ENCODE peak calls at places on chromosomes 11 and 22, in seven cellular contexts. Z, M, N, Y, D, P and H are unnamed samples.

GRCh38 chr11:65266210-65266609 is 4.4 kb downstream of the POLA2 start:
- DNase-seq in Z (no peak), N (no peak), P (no peak), Y (no peak), D (no peak), M (no peak), H (no peak)

GRCh38 chr22:19874307-19875060 is 19.8 kb upstream of the GNB1L start:
- DNase-seq in D (peak), P (peak), Y (peak), Z (peak), M (peak), N (no peak), H (peak)

GRCh38 chr22:37020192-37020479 is 594 bp downstream of the MPST start:
- DNase-seq in P (no peak), D (no peak), M (no peak), N (no peak), Y (no peak), Z (no peak), H (no peak)

GRCh38 chr11:129699711-129700304 is 115.8 kb upstream of the TMEM45B start:
- DNase-seq in Y (no peak), M (no peak), N (no peak), Z (no peak), D (no peak), P (no peak), H (no peak)

GRCh38 chr11:3006505-3007260 is 14.6 kb upstream of the NAP1L4 start:
- DNase-seq in D (no peak), P (no peak), M (no peak), Y (no peak), Z (peak), N (no peak), H (no peak)

GRCh38 chr11:31816467-31817053 is 5.4 kb upstream of the PAX6 start:
- DNase-seq in M (peak), Z (no peak), N (no peak), Y (peak), D (no peak), P (no peak), H (no peak)

GRCh38 chr11:4134844-4135243 is 40.2 kb downstream of the RRM1 start:
- DNase-seq in D (no peak), Y (no peak), N (no peak), Z (no peak), P (no peak), M (no peak), H (no peak)

GRCh38 chr11:29634248-29634647 is 382.6 kb downstream of the KCNA4 start:
- DNase-seq in Y (no peak), N (no peak), M (peak), Z (no peak), P (no peak), D (no peak), H (no peak)

GRCh38 chr11:106271126-106271525 is 193.7 kb downstream of the AASDHPPT start:
- DNase-seq in Z (no peak), D (no peak), Y (no peak), N (no peak), P (no peak), M (no peak), H (peak)

GRCh38 chr11:106276126-106276525 is 198.7 kb downstream of the AASDHPPT start:
- DNase-seq in M (no peak), D (no peak), P (no peak), Y (no peak), Z (no peak), N (no peak), H (no peak)

GRCh38 chr11:106276859-106277436 is 199.5 kb downstream of the AASDHPPT start:
- DNase-seq in Z (no peak), Y (peak), D (no peak), N (no peak), P (no peak), M (peak), H (no peak)

GRCh38 chr11:106275151-106275550 is 197.7 kb downstream of the AASDHPPT start:
- DNase-seq in P (no peak), N (no peak), Z (no peak), D (no peak), Y (no peak), M (no peak), H (no peak)

GRCh38 chr11:106271686-106272085 is 194.2 kb downstream of the AASDHPPT start:
- DNase-seq in M (no peak), D (no peak), Z (no peak), P (no peak), N (no peak), Y (no peak), H (peak)
- TF ChIP-seq CTCF in M (no peak), D (no peak), Z (no peak), P (no peak), N (no peak), Y (peak), H (no peak)

GRCh38 chr11:104946907-104947306 is 21.5 kb downstream of the CASP4 start:
- DNase-seq in Z (peak), M (peak), P (no peak), Y (no peak), N (peak), D (no peak), H (peak)
- TF ChIP-seq CTCF in Z (peak), M (peak), P (peak), Y (peak), N (peak), D (peak), H (peak)

DNA sequence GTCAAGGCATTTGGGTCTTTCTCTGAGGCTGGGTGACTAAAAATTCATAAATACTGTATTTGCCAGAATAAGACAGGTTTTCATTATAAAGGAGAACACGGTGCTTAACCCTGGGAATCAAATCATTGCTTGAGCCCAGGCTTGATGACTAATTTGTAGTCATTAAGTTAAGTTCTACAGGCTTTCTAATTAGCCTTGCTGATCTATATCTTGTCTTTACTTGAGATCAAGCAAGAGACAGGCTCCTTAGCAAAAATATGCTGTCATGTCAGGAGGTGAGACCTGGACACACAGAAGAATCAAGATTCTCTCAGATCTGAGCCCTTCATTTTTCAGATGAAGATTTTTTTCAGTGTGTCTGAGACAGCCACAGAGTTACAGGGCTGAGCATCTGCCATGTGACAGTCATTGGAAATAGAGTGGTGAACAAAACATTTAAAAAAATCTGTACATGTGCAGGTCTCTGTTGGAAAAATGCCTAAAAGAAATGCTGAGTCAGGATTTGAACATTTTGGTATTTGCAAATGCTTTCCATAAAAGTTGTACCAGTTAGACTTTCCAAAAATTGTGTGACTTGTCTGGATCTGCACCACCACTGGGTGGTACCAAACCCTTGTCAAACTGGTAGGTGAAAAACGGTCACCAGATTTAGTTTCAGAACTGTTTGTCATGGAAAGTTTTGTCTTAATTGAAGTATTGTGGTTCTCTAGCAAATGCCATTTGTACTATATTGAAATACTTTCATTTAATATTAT is 14.7 kb downstream of the ACAT1 start:
- DNase-seq in D (no peak), N (no peak), P (no peak), Y (no peak), M (no peak), Z (peak), H (peak)
- TF ChIP-seq CTCF in D (no peak), N (peak), P (no peak), Y (peak), M (peak), Z (peak), H (peak)

DNA sequence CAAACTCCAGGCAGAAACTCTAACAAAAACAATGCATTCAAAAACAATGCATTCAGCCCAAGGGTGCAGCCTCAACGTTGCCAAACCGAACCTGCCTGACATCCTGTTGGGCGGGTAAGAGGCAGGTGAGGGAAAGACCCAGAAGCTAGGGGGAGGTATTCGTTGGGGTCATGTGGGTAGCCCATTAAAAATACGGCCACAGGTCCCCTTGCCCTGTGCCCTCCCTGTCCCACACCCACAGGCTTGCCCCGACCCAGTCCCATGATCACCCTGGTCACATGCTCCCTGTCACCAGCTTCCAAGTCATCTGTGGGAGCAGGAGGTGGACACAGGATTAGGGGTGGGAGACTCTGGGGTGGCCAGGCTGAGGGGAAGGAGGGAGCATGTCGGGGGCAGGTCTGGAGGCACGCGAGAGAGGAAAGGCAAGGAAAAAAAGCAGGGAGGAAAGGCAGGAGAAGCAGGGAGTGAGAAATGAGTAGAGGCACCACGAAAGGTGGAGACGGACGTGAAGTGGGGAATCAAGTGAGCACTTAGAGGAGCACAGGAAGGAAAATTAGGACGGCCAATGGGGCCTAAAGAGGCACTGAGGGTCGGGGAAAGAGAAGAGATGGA is 683 bp downstream of the PLA2G6 start:
- DNase-seq in N (no peak), D (peak), M (no peak), Y (no peak), P (no peak), Z (peak), H (no peak)
- TF ChIP-seq CTCF in N (no peak), D (no peak), M (no peak), Y (no peak), P (no peak), Z (no peak), H (peak)

GRCh38 chr11:11022126-11022730 is 164.4 kb upstream of the ZBED5 start:
- DNase-seq in N (no peak), M (no peak), Z (peak), D (no peak), P (no peak), Y (no peak), H (no peak)
- TF ChIP-seq CTCF in N (peak), M (peak), Z (no peak), D (peak), P (peak), Y (peak), H (peak)